ENCODE peak calls at places on chromosome 18, in nine cellular contexts. G is Peyer's patch, Q is lower lobe of right lung, W is HFF-Myc, D is nephron progenitor cell, P is tibial artery, V is Panc1, N is IMR-90, A is neural progenitor cell. J is an unnamed sample.

GRCh38 chr18:11309172-11309571 is 159.8 kb upstream of the PIEZO2 start:
- DNase-seq in G (no peak), Q (no peak), W (no peak), D (no peak), P (no peak), V (no peak), N (no peak), A (no peak), J (no peak)

GRCh38 chr18:39550701-39551100 is 1985.1 kb upstream of the CELF4 start:
- DNase-seq in G (no peak), Q (no peak), W (no peak), D (no peak), P (no peak), V (no peak), N (no peak), A (no peak), J (no peak)

GRCh38 chr18:24009651-24010333 is 4.8 kb upstream of the TTC39C start:
- DNase-seq in G (no peak), Q (no peak), W (no peak), D (no peak), P (no peak), V (no peak), N (no peak), A (no peak), J (no peak)

GRCh38 chr18:21740724-21741510 is at the start of gene MIB1:
- DNase-seq in G (no peak), Q (peak), W (peak), D (peak), P (peak), V (no peak), N (peak), A (peak), J (peak)

GRCh38 chr18:79877163-79878091 is 74.0 kb downstream of the SLC66A2 start:
- DNase-seq in G (no peak), Q (no peak), W (no peak), D (peak), P (peak), V (no peak), N (no peak), A (peak), J (no peak)

GRCh38 chr18:74995404-74995737 is 213.6 kb downstream of the PTGR3 start:
- DNase-seq in G (no peak), Q (no peak), W (no peak), D (no peak), P (no peak), V (no peak), N (no peak), A (no peak), J (no peak)

GRCh38 chr18:2459886-2460285 is 111.4 kb downstream of the METTL4 start:
- DNase-seq in G (no peak), Q (no peak), W (no peak), D (no peak), P (no peak), V (no peak), N (peak), A (no peak), J (no peak)

GRCh38 chr18:69770206-69770605 is 177.5 kb downstream of the CD226 start:
- DNase-seq in G (no peak), Q (no peak), W (no peak), D (no peak), P (no peak), V (no peak), N (no peak), A (no peak), J (no peak)

GRCh38 chr18:12295389-12296086 is 12.5 kb upstream of the TUBB6 start:
- DNase-seq in G (no peak), Q (no peak), W (no peak), D (no peak), P (no peak), V (no peak), N (peak), A (no peak), J (no peak)

GRCh38 chr18:8424917-8425725 is 184.1 kb upstream of the RAB12 start:
- DNase-seq in G (no peak), Q (no peak), W (peak), D (no peak), P (no peak), V (no peak), N (peak), A (no peak), J (no peak)

GRCh38 chr18:31548825-31549224 is 42.9 kb upstream of the TTR start:
- DNase-seq in G (no peak), Q (no peak), W (no peak), D (no peak), P (no peak), V (no peak), N (no peak), A (no peak), J (no peak)

GRCh38 chr18:64116806-64117205 is 32.1 kb downstream of the LINC00305 start:
- DNase-seq in G (no peak), Q (no peak), W (no peak), D (no peak), P (no peak), V (no peak), N (no peak), A (peak), J (no peak)

GRCh38 chr18:76378526-76379215 is 116.4 kb downstream of the ZNF516 start:
- DNase-seq in G (no peak), Q (no peak), W (no peak), D (no peak), P (peak), V (no peak), N (no peak), A (no peak), J (no peak)

GRCh38 chr18:3248062-3248669 is 565 bp downstream of the MYL12A start:
- DNase-seq in G (no peak), Q (no peak), W (no peak), D (peak), P (no peak), V (no peak), N (peak), A (peak), J (no peak)

GRCh38 chr18:61750840-61751668 is 141.8 kb downstream of the RNF152 start:
- DNase-seq in G (peak), Q (no peak), W (no peak), D (no peak), P (no peak), V (no peak), N (no peak), A (no peak), J (no peak)

GRCh38 chr18:2959341-2959740 is 53.6 kb downstream of the LPIN2 start:
- DNase-seq in G (no peak), Q (no peak), W (no peak), D (no peak), P (no peak), V (no peak), N (no peak), A (no peak), J (no peak)

GRCh38 chr18:40877096-40877495 is 1077.9 kb upstream of the PIK3C3 start:
- DNase-seq in G (no peak), Q (no peak), W (peak), D (no peak), P (no peak), V (no peak), N (peak), A (no peak), J (no peak)

GRCh38 chr18:11669271-11669947 is 19.7 kb upstream of the GNAL start:
- DNase-seq in G (no peak), Q (no peak), W (no peak), D (no peak), P (peak), V (no peak), N (no peak), A (no peak), J (no peak)

GRCh38 chr18:79631096-79631507 is 48.5 kb upstream of the CTDP1 start:
- DNase-seq in G (no peak), Q (no peak), W (no peak), D (no peak), P (no peak), V (no peak), N (no peak), A (no peak), J (no peak)

GRCh38 chr18:28457784-28458183 is 280.9 kb upstream of the CDH2 start:
- DNase-seq in G (no peak), Q (no peak), W (no peak), D (no peak), P (no peak), V (no peak), N (no peak), A (no peak), J (no peak)

GRCh38 chr18:34598136-34598635 is 111.9 kb upstream of the DTNA start:
- DNase-seq in G (no peak), Q (no peak), W (no peak), D (no peak), P (no peak), V (no peak), N (peak), A (no peak), J (no peak)

GRCh38 chr18:76099931-76100457 is 395.0 kb downstream of the ZNF516 start:
- DNase-seq in G (no peak), Q (no peak), W (no peak), D (no peak), P (no peak), V (no peak), N (no peak), A (peak), J (no peak)

GRCh38 chr18:13914170-13914569 is 1.2 kb downstream of the MC2R start:
- DNase-seq in G (no peak), Q (no peak), W (no peak), D (no peak), P (no peak), V (no peak), N (no peak), A (no peak), J (no peak)

GRCh38 chr18:12973562-12974213 is 17.5 kb upstream of the CEP192 start:
- DNase-seq in G (no peak), Q (no peak), W (no peak), D (no peak), P (no peak), V (no peak), N (no peak), A (no peak), J (no peak)

GRCh38 chr18:50410894-50411293 is 36.0 kb downstream of the SKA1 start:
- DNase-seq in G (no peak), Q (no peak), W (no peak), D (no peak), P (no peak), V (no peak), N (peak), A (no peak), J (no peak)

GRCh38 chr18:69531973-69532372 is 131.3 kb downstream of the DOK6 start:
- DNase-seq in G (no peak), Q (no peak), W (no peak), D (no peak), P (no peak), V (no peak), N (no peak), A (no peak), J (no peak)

GRCh38 chr18:11981383-11981632 is at the start of gene IMPA2:
- DNase-seq in G (no peak), Q (no peak), W (no peak), D (no peak), P (no peak), V (no peak), N (no peak), A (no peak), J (no peak)

GRCh38 chr18:33817096-33817495 is 239.1 kb downstream of the ASXL3 start:
- DNase-seq in G (no peak), Q (no peak), W (no peak), D (no peak), P (no peak), V (no peak), N (peak), A (no peak), J (no peak)

DNA sequence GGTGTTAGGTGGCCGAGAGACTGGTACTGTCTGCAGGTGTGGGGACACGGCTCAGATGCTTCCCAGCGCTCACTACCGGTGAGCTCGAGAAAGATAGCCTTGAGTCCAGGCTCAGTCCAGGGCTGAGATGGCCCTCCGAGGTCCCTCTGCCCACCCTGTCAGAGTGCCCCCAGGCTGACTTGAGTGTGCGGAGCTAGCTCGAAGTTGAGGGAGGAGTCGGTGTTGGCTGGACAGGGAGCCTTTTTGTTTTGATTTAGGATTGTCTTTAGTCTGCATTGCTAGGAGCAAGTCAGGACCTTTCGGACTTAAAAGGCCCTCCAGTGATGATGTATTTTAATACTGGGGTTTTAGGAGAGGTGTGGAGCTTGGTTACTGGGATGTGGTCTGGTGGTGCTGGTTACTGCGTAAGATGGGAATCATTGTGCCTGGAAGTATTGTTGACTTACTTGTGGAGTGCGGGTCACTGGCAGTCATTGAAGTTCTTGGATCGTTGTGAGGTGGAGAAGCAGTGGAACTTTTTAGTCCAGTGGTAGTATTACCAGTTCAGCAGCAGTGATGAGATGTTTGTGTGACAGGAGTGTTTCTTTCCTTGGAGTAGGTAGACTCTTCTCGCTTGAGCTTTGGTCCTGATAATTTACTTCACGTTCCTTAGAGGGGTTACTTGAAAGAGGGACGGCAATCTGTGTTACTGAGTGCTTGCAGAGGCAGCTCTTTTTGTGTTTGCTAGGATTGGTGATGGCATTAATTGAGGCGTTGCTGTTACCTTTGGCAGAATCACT is 624 bp downstream of the KIAA1328 start:
- DNase-seq in G (no peak), Q (no peak), W (no peak), D (peak), P (no peak), V (no peak), N (peak), A (peak), J (no peak)
- TF ChIP-seq CTCF in G (no peak), Q (no peak), W (no peak), D (no peak), P (no peak), V (peak), N (no peak), A (no peak), J (no peak)

DNA sequence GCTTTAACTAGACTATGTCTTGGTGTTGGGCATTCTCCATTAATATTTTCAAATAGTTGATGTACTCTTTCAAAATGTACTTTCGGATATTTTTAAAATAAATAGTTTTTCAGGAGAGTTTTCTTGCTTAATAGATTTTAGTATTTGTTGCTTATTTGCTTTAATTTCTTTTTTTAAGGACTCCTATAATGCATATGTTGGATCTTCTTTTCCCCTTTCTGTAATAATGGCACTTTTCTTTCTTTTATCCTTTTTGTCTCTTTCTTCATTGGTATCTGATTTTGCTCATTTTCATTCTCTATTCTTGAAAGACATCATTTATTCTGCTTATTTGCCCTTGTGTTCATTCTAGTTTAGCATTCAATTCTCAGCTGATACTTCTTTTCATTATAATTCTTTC is 791.6 kb downstream of the GALR1 start:
- DNase-seq in G (no peak), Q (no peak), W (no peak), D (no peak), P (no peak), V (no peak), N (no peak), A (no peak), J (no peak)
- TF ChIP-seq CTCF in G (no peak), Q (no peak), W (no peak), D (no peak), P (no peak), V (no peak), N (no peak), A (no peak), J (no peak)

GRCh38 chr18:46425511-46425910 is 231.5 kb downstream of the LOXHD1 start:
- DNase-seq in G (no peak), Q (no peak), W (no peak), D (no peak), P (no peak), V (no peak), N (no peak), A (no peak), J (no peak)
- TF ChIP-seq CTCF in G (no peak), Q (no peak), W (no peak), D (no peak), P (no peak), V (no peak), N (no peak), A (no peak), J (no peak)

GRCh38 chr18:60066576-60066975 is 166.8 kb downstream of the PMAIP1 start:
- DNase-seq in G (no peak), Q (no peak), W (no peak), D (no peak), P (no peak), V (no peak), N (no peak), A (no peak), J (no peak)
- TF ChIP-seq CTCF in G (no peak), Q (no peak), W (no peak), D (no peak), P (no peak), V (no peak), N (no peak), A (no peak), J (no peak)

J was measured in progenitor cell of endocrine pancreas.